ENCODE peak calls at places on chromosomes 4 and X, in five cellular contexts. K, M, G, D and R are unnamed samples. For H3K36me3, the result is how much of the 10 kb centered on the place peaks cover.

GRCh38 chr4:86493460-86493859 is 100.7 kb upstream of the PTPN13 start:
- DNase-seq in K (no peak), M (no peak), G (no peak), D (no peak), R (no peak)

GRCh38 chrX:71533850-71534515 is 1.1 kb downstream of the OGT start:
- DNase-seq in K (peak), M (peak), G (peak), D (peak), R (peak)

GRCh38 chr4:147824316-147824715 is 92.4 kb downstream of the ARHGAP10 start:
- DNase-seq in K (no peak), M (no peak), G (no peak), D (no peak), R (no peak)

GRCh38 chrX:68832101-68832416 is 3.2 kb downstream of the EFNB1 start:
- DNase-seq in K (no peak), M (peak), G (no peak), D (peak), R (peak)

GRCh38 chr4:99362768-99363167 is 10.2 kb upstream of the ADH1C start:
- DNase-seq in K (no peak), M (no peak), G (no peak), D (no peak), R (no peak)

GRCh38 chr4:159101983-159102622 is 776 bp upstream of the RAPGEF2 start:
- DNase-seq in K (no peak), M (peak), G (no peak), D (no peak), R (no peak)

GRCh38 chr4:168605411-168605810 is 108.6 kb downstream of the PALLD start:
- DNase-seq in K (no peak), M (no peak), G (no peak), D (no peak), R (no peak)

GRCh38 chr4:153275380-153276276 is 68.9 kb upstream of the MND1 start:
- DNase-seq in K (no peak), M (no peak), G (no peak), D (no peak), R (no peak)

GRCh38 chr4:25377572-25377882 is 464 bp downstream of the ANAPC4 start:
- DNase-seq in K (no peak), M (no peak), G (no peak), D (peak), R (no peak)

GRCh38 chr4:164894725-164895124 is 17.7 kb downstream of the APELA start:
- DNase-seq in K (no peak), M (no peak), G (no peak), D (no peak), R (no peak)

GRCh38 chr4:153141238-153141637 is 63.0 kb upstream of the TRIM2 start:
- DNase-seq in K (no peak), M (no peak), G (no peak), D (no peak), R (no peak)

GRCh38 chrX:19814240-19814639 is 73.2 kb downstream of the SH3KBP1 start:
- DNase-seq in K (no peak), M (no peak), G (peak), D (peak), R (no peak)

GRCh38 chr4:33722800-33723511 is 2521.4 kb downstream of the ARAP2 start:
- DNase-seq in K (no peak), M (no peak), G (no peak), D (no peak), R (no peak)

GRCh38 chr4:86387013-86387412 is 27.2 kb upstream of the MAPK10 start:
- DNase-seq in K (no peak), M (no peak), G (no peak), D (no peak), R (no peak)

GRCh38 chrX:45172890-45173289 is 27.8 kb downstream of the DIPK2B start:
- DNase-seq in K (no peak), M (no peak), G (no peak), D (no peak), R (no peak)

GRCh38 chrX:54447461-54447860 is 7.3 kb downstream of the TSR2 start:
- DNase-seq in K (no peak), M (no peak), G (no peak), D (no peak), R (no peak)

GRCh38 chr4:182185491-182185890 is 57.7 kb upstream of the TENM3 start:
- DNase-seq in K (no peak), M (no peak), G (no peak), D (no peak), R (no peak)

GRCh38 chr4:35399912-35400311 is 844.4 kb downstream of the ARAP2 start:
- DNase-seq in K (no peak), M (no peak), G (no peak), D (no peak), R (no peak)

DNA sequence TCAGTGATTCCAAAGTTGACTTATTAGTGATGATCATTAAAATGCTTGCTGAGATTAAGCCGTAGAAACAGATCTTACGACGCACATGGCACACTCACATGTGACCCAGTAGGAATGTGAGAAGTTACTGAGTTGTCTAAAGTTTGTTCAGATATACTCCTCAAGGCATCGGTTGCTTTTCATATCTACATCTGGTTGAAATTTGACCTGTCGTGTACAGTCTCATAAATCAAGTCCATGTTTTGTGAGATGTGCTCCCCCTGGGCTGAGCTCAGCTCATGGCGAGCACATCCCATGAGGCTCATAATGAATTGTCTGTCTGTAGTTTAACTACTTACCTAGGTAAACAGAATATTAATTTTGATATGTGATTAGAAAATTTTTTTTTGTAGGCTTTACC is 67.0 kb downstream of the TNIP2 start:
- DNase-seq in K (no peak), M (no peak), G (no peak), D (no peak), R (no peak)
- H3K36me3 ChIP-seq in K (under half), M (under half), G (half or more), D (half or more), R (under half)

GRCh38 chr4:51895158-51895557 is 52.2 kb downstream of the DCUN1D4 start:
- DNase-seq in K (no peak), M (no peak), G (no peak), D (no peak), R (no peak)
- H3K36me3 ChIP-seq in K (under half), M (under half), G (half or more), D (under half), R (under half)

DNA sequence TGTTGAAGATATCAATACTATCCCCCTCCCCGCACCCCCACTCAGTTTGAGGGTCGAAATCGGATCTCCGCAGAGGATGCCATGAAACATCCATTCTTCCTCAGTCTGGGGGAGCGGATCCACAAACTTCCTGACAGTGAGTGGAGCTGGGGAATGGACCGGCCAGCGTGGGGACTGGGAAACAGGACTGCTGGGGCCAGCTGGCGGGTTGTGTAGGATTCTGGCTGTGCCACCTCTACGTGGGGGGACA is 5.5 kb upstream of the USP11 start:
- DNase-seq in K (no peak), M (no peak), G (no peak), D (no peak), R (no peak)
- H3K36me3 ChIP-seq in K (under half), M (under half), G (half or more), D (half or more), R (under half)

GRCh38 chr4:2745981-2746806 is 9.9 kb downstream of the TNIP2 start:
- DNase-seq in K (no peak), M (no peak), G (peak), D (peak), R (peak)
- H3K36me3 ChIP-seq in K (under half), M (under half), G (half or more), D (half or more), R (under half)

DNA sequence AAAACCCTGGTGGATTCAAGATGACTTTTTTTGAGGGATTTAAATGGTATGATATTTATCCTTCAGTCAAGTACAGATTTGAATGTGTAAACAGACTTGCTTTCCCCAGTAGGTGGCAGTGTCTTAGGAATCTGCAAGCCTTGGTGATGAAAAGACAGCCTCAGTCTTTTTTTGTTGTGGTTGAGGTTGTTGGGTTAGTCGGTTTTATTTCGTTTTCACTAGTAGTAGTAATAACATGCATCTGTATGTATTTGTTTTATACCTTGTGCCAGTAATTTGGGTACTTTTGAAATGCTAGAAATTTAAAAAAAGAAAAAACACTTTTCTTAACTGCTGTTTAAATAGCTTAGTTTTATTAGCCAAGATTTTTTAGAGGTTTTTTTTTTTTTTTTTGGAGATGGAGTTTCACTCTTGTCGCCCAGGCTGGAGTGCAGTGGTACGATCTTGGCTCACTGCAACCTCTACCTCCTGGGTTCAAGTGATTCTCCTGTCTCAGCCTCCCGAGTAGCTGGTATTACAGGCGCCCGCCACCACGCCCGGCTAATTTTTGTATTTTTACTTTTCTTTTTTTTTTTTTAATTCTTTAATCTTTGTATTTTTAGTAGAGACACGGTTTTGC is 39.2 kb downstream of the COPS4 start:
- DNase-seq in K (no peak), M (no peak), G (peak), D (no peak), R (no peak)
- H3K36me3 ChIP-seq in K (under half), M (under half), G (under half), D (half or more), R (under half)

GRCh38 chr4:37629713-37630112 is 56.5 kb downstream of the RELL1 start:
- DNase-seq in K (no peak), M (no peak), G (no peak), D (no peak), R (no peak)

GRCh38 chr4:37625499-37625898 is 60.7 kb downstream of the RELL1 start:
- DNase-seq in K (no peak), M (no peak), G (no peak), D (no peak), R (no peak)

GRCh38 chr4:37631551-37631950 is 54.6 kb downstream of the RELL1 start:
- DNase-seq in K (no peak), M (no peak), G (no peak), D (no peak), R (no peak)

GRCh38 chr4:37627263-37627662 is 58.9 kb downstream of the RELL1 start:
- DNase-seq in K (no peak), M (no peak), G (no peak), D (no peak), R (no peak)

GRCh38 chr4:37628977-37629609 is 57.1 kb downstream of the RELL1 start:
- DNase-seq in K (no peak), M (no peak), G (peak), D (no peak), R (no peak)
- H3K36me3 ChIP-seq in K (under half), M (under half), G (under half), D (under half), R (under half)

GRCh38 chr4:2934077-2934812 is 29.0 kb downstream of the NOP14 start:
- DNase-seq in K (peak), M (peak), G (peak), D (peak), R (peak)
- H3K36me3 ChIP-seq in K (under half), M (under half), G (half or more), D (under half), R (under half)

DNA sequence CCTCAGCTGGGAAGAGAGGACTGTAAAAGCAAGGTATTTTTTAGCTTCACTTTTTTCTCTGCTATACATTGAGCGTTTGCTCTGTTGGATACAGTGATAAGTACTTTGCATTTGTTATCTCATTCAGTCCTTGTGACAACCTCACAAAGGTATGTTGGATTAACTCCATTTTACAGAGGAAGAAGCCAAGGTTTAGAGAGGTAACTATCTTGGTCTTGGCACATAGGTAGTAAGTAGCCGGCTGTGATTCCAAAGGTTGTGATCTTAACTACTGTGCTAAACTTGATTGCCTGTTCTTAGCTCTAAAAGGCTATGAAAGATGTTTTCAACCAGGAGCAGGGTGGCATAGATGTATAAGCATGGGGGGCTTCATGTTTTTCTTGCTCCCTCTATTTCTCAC is 134.4 kb downstream of the POLA1 start:
- DNase-seq in K (no peak), M (no peak), G (no peak), D (no peak), R (no peak)
- H3K36me3 ChIP-seq in K (under half), M (under half), G (half or more), D (under half), R (under half)

DNA sequence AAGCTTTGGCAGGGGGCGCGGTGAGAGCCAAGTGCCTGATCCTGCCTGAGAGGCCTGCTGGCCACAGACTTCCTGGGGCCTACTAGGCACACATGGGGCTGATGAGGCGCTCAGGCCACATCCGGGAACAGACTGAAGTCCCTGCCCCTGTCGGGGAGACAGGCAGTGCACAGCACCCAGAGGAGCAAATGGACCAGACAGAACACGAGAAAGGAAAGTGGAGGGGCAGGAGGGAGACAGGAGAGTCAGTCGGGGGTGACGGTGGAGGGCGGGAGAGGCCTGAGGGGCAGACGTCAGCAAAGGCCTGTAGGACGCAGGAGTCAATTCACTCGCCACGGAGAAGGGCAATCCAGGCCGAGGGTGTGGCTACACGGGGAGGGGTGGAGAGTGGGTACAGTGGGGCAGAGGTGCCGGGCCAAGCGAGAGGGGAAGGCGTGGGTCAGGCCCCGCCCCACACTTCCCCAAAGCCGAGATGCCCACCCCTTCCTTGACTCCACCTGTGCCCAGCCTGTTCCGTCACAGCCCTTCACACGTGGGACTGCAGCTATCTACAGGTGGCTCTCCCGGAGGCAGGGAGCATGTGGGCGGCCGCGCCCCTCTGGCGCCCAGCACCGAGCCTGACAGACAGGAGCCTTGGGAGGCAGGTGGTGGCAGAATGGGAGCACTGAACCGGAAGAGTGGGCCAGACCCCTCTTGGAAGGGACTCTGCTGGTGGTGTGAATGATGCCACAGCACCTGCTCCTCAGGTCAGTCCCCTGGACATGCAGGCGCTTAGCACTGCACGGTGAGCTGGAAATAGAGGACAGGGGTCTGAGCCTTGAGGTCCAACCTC is 20.5 kb downstream of the NOP14 start:
- DNase-seq in K (no peak), M (peak), G (no peak), D (peak), R (peak)
- H3K36me3 ChIP-seq in K (under half), M (under half), G (half or more), D (half or more), R (half or more)